ENCODE peak calls at places on chromosome 2, in ten cellular contexts. K is GM23338; A is ovary; J is IMR-90; W is effector memory CD4-positive, alpha-beta T cell; X is aorta; Z is iPS DF 6.9; F is A549; U is skeletal muscle cell; N is lower lobe of right lung. S is an unnamed sample.

GRCh38 chr2:120486946-120487345 is 141.0 kb downstream of the INHBB start:
- DNase-seq in K (no peak), A (no peak), J (peak; percentile 10), W (no peak), X (peak; percentile 15), Z (no peak), F (no peak), U (no peak), N (peak; percentile 14), S (peak; percentile 9)

GRCh38 chr2:45452866-45453265 is 158.2 kb downstream of the SRBD1 start:
- DNase-seq in K (no peak), A (peak; percentile 45), J (peak; percentile 96), W (no peak), X (peak; percentile 57), Z (no peak), F (no peak), U (peak; percentile 83), N (no peak), S (no peak)

GRCh38 chr2:203606051-203606450 is 71.0 kb upstream of the RAPH1 start:
- DNase-seq in K (no peak), A (no peak), J (no peak), W (no peak), X (no peak), Z (no peak), F (no peak), U (no peak), N (no peak), S (no peak)

GRCh38 chr2:54041135-54041534 is 70.3 kb upstream of the PSME4 start:
- DNase-seq in K (no peak), A (no peak), J (no peak), W (no peak), X (no peak), Z (no peak), F (no peak), U (peak; percentile 30), N (no peak), S (no peak)

GRCh38 chr2:81481242-81481993 is 1176.9 kb upstream of the LRRTM1 start:
- DNase-seq in K (peak; percentile 3), A (no peak), J (no peak), W (no peak), X (no peak), Z (no peak), F (peak; percentile 7), U (no peak), N (peak; percentile 31), S (no peak)

GRCh38 chr2:169528271-169528701 is 18.8 kb downstream of the KLHL41 start:
- DNase-seq in K (peak; percentile 90), A (peak; percentile 66), J (peak; percentile 51), W (peak; percentile 36), X (peak; percentile 68), Z (peak; percentile 67), F (peak; percentile 66), U (no peak), N (peak; percentile 61), S (peak; percentile 10)

GRCh38 chr2:3461781-3462492 is 57.4 kb downstream of the ADI1 start:
- DNase-seq in K (peak; percentile 76), A (no peak), J (peak; percentile 65), W (no peak), X (no peak), Z (no peak), F (peak; percentile 56), U (no peak), N (peak; percentile 25), S (no peak)

GRCh38 chr2:1856922-1857321 is 112.6 kb upstream of the PXDN start:
- DNase-seq in K (no peak), A (no peak), J (peak; percentile 28), W (no peak), X (no peak), Z (no peak), F (peak; percentile 22), U (no peak), N (no peak), S (no peak)

GRCh38 chr2:241063587-241063986 is 38.5 kb downstream of the MTERF4 start:
- DNase-seq in K (peak; percentile 29), A (peak; percentile 39), J (no peak), W (no peak), X (no peak), Z (no peak), F (no peak), U (no peak), N (peak; percentile 46), S (no peak)

GRCh38 chr2:216059233-216059834 is 22.3 kb downstream of the PECR start:
- DNase-seq in K (no peak), A (no peak), J (no peak), W (no peak), X (no peak), Z (no peak), F (peak; percentile 18), U (no peak), N (no peak), S (no peak)

GRCh38 chr2:16487686-16488085 is 177.9 kb downstream of the CYRIA start:
- DNase-seq in K (peak; percentile 39), A (no peak), J (peak; percentile 13), W (no peak), X (no peak), Z (no peak), F (peak; percentile 50), U (peak; percentile 2), N (no peak), S (no peak)

GRCh38 chr2:51994123-51994788 is 962.3 kb upstream of the NRXN1 start:
- DNase-seq in K (no peak), A (no peak), J (no peak), W (no peak), X (no peak), Z (no peak), F (no peak), U (no peak), N (no peak), S (no peak)

GRCh38 chr2:97812916-97813315 is 99.5 kb downstream of the ZAP70 start:
- DNase-seq in K (peak; percentile 11), A (no peak), J (peak; percentile 21), W (no peak), X (no peak), Z (no peak), F (no peak), U (no peak), N (no peak), S (no peak)

GRCh38 chr2:73561422-73561821 is 80.8 kb downstream of the NAT8 start:
- DNase-seq in K (no peak), A (no peak), J (peak; percentile 13), W (no peak), X (no peak), Z (no peak), F (no peak), U (no peak), N (no peak), S (no peak)

GRCh38 chr2:10305715-10306114 is 3.0 kb downstream of the HPCAL1 start:
- DNase-seq in K (peak; percentile 63), A (no peak), J (no peak), W (no peak), X (no peak), Z (no peak), F (peak; percentile 47), U (no peak), N (no peak), S (no peak)

DNA sequence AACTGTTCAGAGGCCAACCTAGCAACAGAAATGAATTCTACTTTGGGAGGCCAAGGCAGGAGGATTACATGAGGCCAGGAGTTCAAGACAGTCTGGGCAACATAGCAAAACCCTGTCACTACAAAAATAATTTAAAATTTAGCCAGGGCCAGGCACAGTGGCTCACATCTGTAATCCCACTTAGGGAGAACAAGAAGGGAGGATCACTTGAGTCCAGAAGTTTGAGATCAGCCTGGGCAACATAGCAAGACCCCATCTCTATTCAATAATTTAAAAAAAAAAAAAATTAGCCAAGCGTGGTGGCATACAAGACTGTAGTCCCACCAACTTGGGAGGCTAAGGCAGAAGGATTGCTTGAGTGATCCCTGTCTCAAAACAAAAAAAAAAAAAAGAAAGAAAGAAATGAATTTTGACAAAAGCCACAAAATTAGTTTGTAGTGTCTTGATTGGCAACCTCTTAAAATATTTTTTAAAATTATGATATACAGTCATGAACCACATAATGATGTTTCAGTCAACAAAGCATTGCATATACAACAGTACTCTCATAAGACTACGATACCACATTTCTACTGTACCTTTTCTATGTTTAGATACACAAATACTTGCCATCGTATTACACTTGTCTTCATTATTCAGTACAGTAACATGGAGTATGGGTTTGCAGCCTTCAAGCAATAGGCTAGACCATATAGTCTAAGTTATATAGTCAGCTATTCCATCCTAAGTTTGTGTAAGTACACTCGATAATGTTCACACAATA is 130.7 kb downstream of the ZFP36L2 start:
- DNase-seq in K (no peak), A (no peak), J (no peak), W (no peak), X (peak; percentile 2), Z (no peak), F (no peak), U (no peak), N (no peak), S (no peak)
- H3K4me3 ChIP-seq in K (no peak overlapping the region), A (no peak overlapping the region), J (no peak overlapping the region), W (no peak overlapping the region), X (no peak overlapping the region), Z (no peak overlapping the region), F (no peak overlapping the region), U (no peak overlapping the region), N (no peak overlapping the region), S (no peak overlapping the region)

GRCh38 chr2:232632229-232632903 is 1.0 kb upstream of the EFHD1 start:
- DNase-seq in K (no peak), A (peak; percentile 56), J (no peak), W (no peak), X (no peak), Z (no peak), F (no peak), U (no peak), N (no peak), S (no peak)
- H3K4me3 ChIP-seq in K (peak overlapping the region; percentile 83), A (peak overlapping the region; percentile 87), J (peak overlapping the region; percentile 60), W (peak overlapping the region; percentile 58), X (peak overlapping the region; percentile 14), Z (peak overlapping the region; percentile 45), F (peak overlapping the region; percentile 61), U (peak overlapping the region; percentile 59), N (peak overlapping the region; percentile 60), S (peak overlapping the region; percentile 50)

GRCh38 chr2:60884795-60885194 is 3.4 kb downstream of the REL start:
- DNase-seq in K (no peak), A (no peak), J (peak; percentile 36), W (no peak), X (no peak), Z (no peak), F (no peak), U (no peak), N (no peak), S (no peak)
- H3K4me3 ChIP-seq in K (no peak overlapping the region), A (no peak overlapping the region), J (no peak overlapping the region), W (peak overlapping the region; percentile 23), X (no peak overlapping the region), Z (no peak overlapping the region), F (peak overlapping the region; percentile 67), U (no peak overlapping the region), N (peak overlapping the region; percentile 75), S (no peak overlapping the region)

DNA sequence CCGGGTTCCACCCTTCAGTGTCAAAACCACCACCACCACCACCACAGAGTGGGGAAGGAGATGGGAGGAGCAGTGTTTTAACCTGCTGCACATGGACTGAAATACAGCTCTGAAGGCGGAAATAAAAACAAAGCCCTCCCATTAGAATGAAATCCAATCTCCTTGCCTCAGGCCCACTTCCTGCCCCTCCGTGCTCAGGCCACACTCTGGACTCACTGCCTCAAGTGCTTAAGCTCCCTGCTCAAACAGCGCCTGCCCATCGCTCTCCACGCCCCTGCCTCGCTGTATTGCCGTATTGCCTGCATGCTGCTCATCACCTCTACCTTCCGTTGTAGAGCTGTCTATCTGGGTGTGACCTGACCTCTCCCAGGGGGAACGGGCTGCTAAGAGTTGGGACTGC is 31.5 kb upstream of the NEB start:
- DNase-seq in K (peak; percentile 27), A (no peak), J (no peak), W (no peak), X (no peak), Z (no peak), F (no peak), U (no peak), N (no peak), S (no peak)
- H3K4me3 ChIP-seq in K (no peak overlapping the region), A (no peak overlapping the region), J (no peak overlapping the region), W (no peak overlapping the region), X (no peak overlapping the region), Z (no peak overlapping the region), F (no peak overlapping the region), U (no peak overlapping the region), N (no peak overlapping the region), S (no peak overlapping the region)